ENCODE peak calls at places on chromosomes 6 and 20, in ten cellular contexts. L, U, V, T, A, X, P, J, C and W are unnamed samples.

GRCh38 chr6:99334526-99335127 is 14.8 kb downstream of the FAXC start:
- DNase-seq in L (peak), U (no peak), V (no peak), T (peak), A (no peak), X (no peak), P (no peak), J (no peak), C (no peak), W (peak)

GRCh38 chr6:25229671-25230321 is 49.4 kb upstream of the CARMIL1 start:
- DNase-seq in L (no peak), U (no peak), V (no peak), T (no peak), A (no peak), X (no peak), P (no peak), J (no peak), C (peak), W (no peak)

GRCh38 chr6:84663866-84664265 is 100.5 kb downstream of the TBX18 start:
- DNase-seq in L (no peak), U (no peak), V (no peak), T (no peak), A (no peak), X (no peak), P (no peak), J (no peak), C (no peak), W (no peak)

GRCh38 chr6:31356216-31356945 is 598 bp downstream of the HLA-B start:
- DNase-seq in L (peak), U (peak), V (peak), T (no peak), A (no peak), X (no peak), P (peak), J (peak), C (no peak), W (no peak)

GRCh38 chr6:42197574-42198362 is 3.0 kb upstream of the GUCA1B start:
- DNase-seq in L (no peak), U (no peak), V (no peak), T (peak), A (no peak), X (no peak), P (no peak), J (no peak), C (peak), W (no peak)

GRCh38 chr6:34146021-34146782 is at the start of gene GRM4:
- DNase-seq in L (no peak), U (peak), V (no peak), T (no peak), A (no peak), X (peak), P (no peak), J (no peak), C (no peak), W (no peak)

GRCh38 chr20:9711872-9712271 is 127.0 kb downstream of the PAK5 start:
- DNase-seq in L (no peak), U (no peak), V (no peak), T (no peak), A (no peak), X (no peak), P (no peak), J (no peak), C (no peak), W (no peak)

GRCh38 chr6:159746759-159747158 is 15.1 kb upstream of the ACAT2 start:
- DNase-seq in L (no peak), U (no peak), V (no peak), T (no peak), A (no peak), X (no peak), P (no peak), J (no peak), C (no peak), W (no peak)

GRCh38 chr20:944774-945410 is 28.8 kb upstream of the ANGPT4 start:
- DNase-seq in L (no peak), U (no peak), V (no peak), T (no peak), A (no peak), X (no peak), P (no peak), J (no peak), C (no peak), W (no peak)

GRCh38 chr20:50295762-50296449 is 105.3 kb downstream of the CEBPB start:
- DNase-seq in L (no peak), U (no peak), V (no peak), T (no peak), A (no peak), X (no peak), P (peak), J (peak), C (no peak), W (no peak)

GRCh38 chr6:84135291-84135690 is 92.2 kb downstream of the CEP162 start:
- DNase-seq in L (no peak), U (no peak), V (no peak), T (no peak), A (no peak), X (no peak), P (no peak), J (no peak), C (no peak), W (no peak)

GRCh38 chr6:36959555-36960250 is 5.2 kb downstream of the PI16 start:
- DNase-seq in L (no peak), U (no peak), V (no peak), T (no peak), A (no peak), X (no peak), P (no peak), J (no peak), C (no peak), W (no peak)

GRCh38 chr6:159969921-159970320 is 1.0 kb downstream of the IGF2R start:
- DNase-seq in L (peak), U (peak), V (peak), T (peak), A (no peak), X (no peak), P (peak), J (peak), C (no peak), W (no peak)

GRCh38 chr6:140850438-140850837 is 1282.3 kb upstream of the GJE1 start:
- DNase-seq in L (no peak), U (no peak), V (no peak), T (no peak), A (no peak), X (no peak), P (no peak), J (no peak), C (peak), W (no peak)

GRCh38 chr6:152648090-152648489 is 10.9 kb upstream of the SYNE1 start:
- DNase-seq in L (no peak), U (no peak), V (no peak), T (no peak), A (no peak), X (no peak), P (no peak), J (no peak), C (peak), W (no peak)

GRCh38 chr6:150091466-150091865 is 22.5 kb upstream of the ULBP3 start:
- DNase-seq in L (no peak), U (no peak), V (no peak), T (no peak), A (no peak), X (no peak), P (no peak), J (no peak), C (no peak), W (no peak)

GRCh38 chr6:29872791-29873190 is 45.2 kb downstream of the HLA-G start:
- DNase-seq in L (no peak), U (no peak), V (no peak), T (no peak), A (no peak), X (no peak), P (no peak), J (no peak), C (no peak), W (no peak)

GRCh38 chr20:58993332-58994248 is 12.5 kb downstream of the NELFCD start:
- DNase-seq in L (no peak), U (no peak), V (no peak), T (no peak), A (no peak), X (peak), P (no peak), J (no peak), C (no peak), W (no peak)

GRCh38 chr6:71394001-71394432 is 105.4 kb downstream of the OGFRL1 start:
- DNase-seq in L (no peak), U (no peak), V (no peak), T (no peak), A (no peak), X (no peak), P (no peak), J (no peak), C (no peak), W (no peak)

GRCh38 chr6:71392286-71392685 is 103.7 kb downstream of the OGFRL1 start:
- DNase-seq in L (no peak), U (no peak), V (no peak), T (no peak), A (no peak), X (no peak), P (no peak), J (no peak), C (no peak), W (no peak)

GRCh38 chr6:71395731-71396409 is 107.3 kb downstream of the OGFRL1 start:
- DNase-seq in L (no peak), U (no peak), V (no peak), T (no peak), A (no peak), X (no peak), P (no peak), J (no peak), C (no peak), W (no peak)

GRCh38 chr6:71391126-71391525 is 102.5 kb downstream of the OGFRL1 start:
- DNase-seq in L (no peak), U (no peak), V (no peak), T (no peak), A (no peak), X (no peak), P (no peak), J (no peak), C (no peak), W (no peak)

GRCh38 chr6:71393471-71393870 is 104.9 kb downstream of the OGFRL1 start:
- DNase-seq in L (no peak), U (no peak), V (no peak), T (no peak), A (no peak), X (no peak), P (no peak), J (no peak), C (no peak), W (no peak)
- TF ChIP-seq CTCF in L (no peak), U (no peak), V (no peak), T (no peak), A (no peak), X (no peak), P (no peak), J (no peak), C (no peak), W (no peak)

GRCh38 chr6:109349419-109349987 is 32.8 kb downstream of the CD164 start:
- DNase-seq in L (no peak), U (no peak), V (no peak), T (peak), A (no peak), X (no peak), P (no peak), J (peak), C (peak), W (no peak)

GRCh38 chr6:109348246-109348645 is 34.0 kb downstream of the CD164 start:
- DNase-seq in L (no peak), U (no peak), V (no peak), T (no peak), A (no peak), X (no peak), P (peak), J (no peak), C (no peak), W (no peak)

GRCh38 chr6:109347779-109348178 is 34.5 kb downstream of the CD164 start:
- DNase-seq in L (no peak), U (no peak), V (no peak), T (no peak), A (no peak), X (no peak), P (no peak), J (peak), C (no peak), W (no peak)

GRCh38 chr6:109356237-109356636 is 26.0 kb downstream of the CD164 start:
- DNase-seq in L (no peak), U (no peak), V (no peak), T (no peak), A (no peak), X (no peak), P (no peak), J (no peak), C (no peak), W (no peak)

GRCh38 chr6:109351231-109352132 is 30.8 kb downstream of the CD164 start:
- DNase-seq in L (no peak), U (no peak), V (no peak), T (no peak), A (no peak), X (no peak), P (no peak), J (no peak), C (no peak), W (no peak)
- TF ChIP-seq CTCF in L (no peak), U (no peak), V (no peak), T (no peak), A (no peak), X (no peak), P (no peak), J (no peak), C (no peak), W (no peak)

DNA sequence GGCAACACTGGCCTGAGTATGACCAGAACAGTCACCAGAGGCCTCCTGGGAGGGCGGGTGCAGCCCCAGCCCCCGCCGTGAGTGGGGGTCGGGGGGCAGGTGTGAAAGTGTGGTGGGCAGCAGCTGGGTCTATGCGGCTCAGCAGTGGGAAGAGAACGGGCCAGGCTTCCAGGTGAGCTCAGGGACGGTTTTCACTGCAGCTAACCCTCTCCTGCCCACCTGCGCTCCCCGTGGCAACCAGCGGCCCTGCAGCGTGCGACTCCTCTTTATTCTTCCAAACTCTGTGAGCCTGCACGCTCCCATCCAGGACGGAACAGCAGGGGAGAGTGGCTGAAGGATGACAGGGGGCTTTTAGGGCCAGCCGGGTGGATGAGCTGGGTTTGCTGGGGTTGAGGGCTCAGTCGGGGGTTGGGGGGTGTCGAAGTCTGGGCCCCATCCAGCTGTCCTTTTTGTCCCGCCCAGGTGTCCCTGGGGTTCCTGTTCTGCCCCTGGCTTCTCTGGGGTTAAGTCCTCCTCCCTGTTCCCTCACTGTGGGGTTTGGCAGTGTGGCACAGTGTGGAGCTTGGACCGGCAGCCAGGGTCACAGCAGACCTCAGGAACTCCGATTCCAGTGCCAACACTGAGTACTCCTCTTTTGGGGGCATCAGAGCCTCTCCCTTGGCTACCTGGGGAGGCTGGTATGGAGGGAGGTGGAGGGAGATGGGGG is 859 bp upstream of the BIRC7 start:
- DNase-seq in L (peak), U (no peak), V (peak), T (peak), A (no peak), X (no peak), P (no peak), J (no peak), C (no peak), W (no peak)
- TF ChIP-seq CTCF in L (peak), U (peak), V (peak), T (peak), A (no peak), X (peak), P (no peak), J (no peak), C (peak), W (peak)

GRCh38 chr20:40710608-40711007 is 21.6 kb upstream of the MAFB start:
- DNase-seq in L (no peak), U (no peak), V (no peak), T (no peak), A (no peak), X (peak), P (no peak), J (no peak), C (no peak), W (no peak)

GRCh38 chr20:40704828-40705227 is 15.8 kb upstream of the MAFB start:
- DNase-seq in L (no peak), U (no peak), V (no peak), T (no peak), A (no peak), X (peak), P (no peak), J (no peak), C (no peak), W (no peak)

GRCh38 chr20:40703981-40704530 is 15.0 kb upstream of the MAFB start:
- DNase-seq in L (no peak), U (no peak), V (peak), T (no peak), A (no peak), X (peak), P (no peak), J (no peak), C (no peak), W (no peak)

GRCh38 chr20:40705413-40705812 is 16.4 kb upstream of the MAFB start:
- DNase-seq in L (no peak), U (no peak), V (no peak), T (no peak), A (no peak), X (peak), P (no peak), J (no peak), C (no peak), W (no peak)

DNA sequence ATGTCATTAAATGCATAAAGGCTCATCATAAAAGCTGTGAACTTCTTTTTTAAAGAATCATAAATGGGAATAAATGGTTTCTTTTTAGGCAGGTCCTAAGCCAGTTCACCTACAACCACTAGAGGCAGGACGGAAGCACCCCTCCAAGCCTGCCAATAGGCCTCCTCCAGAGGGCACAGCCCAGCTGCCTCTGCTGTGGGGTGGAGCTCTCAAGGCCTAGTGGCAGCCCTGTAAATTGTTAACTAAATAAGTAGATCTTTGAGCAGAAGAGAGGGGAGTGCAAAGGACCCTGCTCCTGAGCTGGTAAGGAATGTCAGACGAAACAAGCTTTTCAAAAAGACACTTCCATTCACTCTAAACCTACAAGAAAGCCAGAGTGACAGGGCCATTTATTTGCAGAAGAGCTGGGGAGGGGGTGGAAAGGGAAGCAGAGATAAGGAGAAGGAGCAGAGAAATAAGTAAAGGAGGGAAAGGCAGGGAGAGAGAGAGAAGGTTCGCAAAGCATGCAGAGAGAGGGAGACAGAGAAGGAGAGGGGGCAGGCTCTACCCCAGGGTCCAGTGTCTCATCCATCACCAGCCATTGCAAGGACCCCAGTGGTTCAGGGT is 18.0 kb upstream of the MAFB start:
- DNase-seq in L (no peak), U (no peak), V (peak), T (no peak), A (no peak), X (peak), P (no peak), J (no peak), C (no peak), W (no peak)
- TF ChIP-seq CTCF in L (peak), U (peak), V (peak), T (no peak), A (no peak), X (peak), P (no peak), J (no peak), C (no peak), W (no peak)

DNA sequence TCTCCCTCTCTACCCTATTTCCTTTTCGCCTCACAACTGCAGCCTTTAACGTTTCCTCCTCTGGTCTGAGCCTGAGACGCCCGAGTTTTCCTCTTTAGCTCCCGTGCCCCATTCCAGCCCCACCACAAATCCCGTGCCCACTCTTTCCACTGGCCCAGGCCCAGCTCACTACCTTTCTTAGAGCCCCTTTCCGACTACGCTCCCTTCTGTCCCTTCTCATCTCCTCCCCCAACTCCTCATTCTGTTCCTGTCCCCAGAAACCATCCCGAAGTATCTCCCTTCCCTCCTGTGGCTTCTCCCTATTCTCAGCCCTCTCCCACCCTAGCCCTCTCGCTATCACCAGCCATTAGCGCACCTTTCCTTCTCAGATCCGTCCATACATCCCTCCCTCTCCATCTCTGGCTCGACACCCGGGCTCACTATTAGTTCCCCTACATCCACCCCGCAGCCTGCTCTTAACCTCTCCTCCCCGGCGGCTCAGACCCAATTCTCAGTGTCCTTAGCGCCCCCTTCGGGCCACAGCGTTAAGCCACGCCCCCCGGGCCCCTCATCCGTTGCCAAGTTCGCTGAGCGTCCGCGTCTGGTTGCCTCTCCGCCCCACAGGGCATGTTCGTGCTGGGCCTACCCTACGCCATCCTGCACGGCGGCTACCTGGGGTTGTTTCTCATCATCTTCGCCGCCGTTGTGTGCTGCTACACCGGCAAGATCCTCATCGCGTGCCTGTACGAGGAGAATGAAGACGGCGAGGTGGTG is 2.7 kb downstream of the SLC32A1 start:
- DNase-seq in L (peak), U (no peak), V (peak), T (no peak), A (no peak), X (peak), P (no peak), J (no peak), C (no peak), W (no peak)
- TF ChIP-seq CTCF in L (peak), U (no peak), V (peak), T (no peak), A (no peak), X (peak), P (no peak), J (no peak), C (peak), W (peak)

DNA sequence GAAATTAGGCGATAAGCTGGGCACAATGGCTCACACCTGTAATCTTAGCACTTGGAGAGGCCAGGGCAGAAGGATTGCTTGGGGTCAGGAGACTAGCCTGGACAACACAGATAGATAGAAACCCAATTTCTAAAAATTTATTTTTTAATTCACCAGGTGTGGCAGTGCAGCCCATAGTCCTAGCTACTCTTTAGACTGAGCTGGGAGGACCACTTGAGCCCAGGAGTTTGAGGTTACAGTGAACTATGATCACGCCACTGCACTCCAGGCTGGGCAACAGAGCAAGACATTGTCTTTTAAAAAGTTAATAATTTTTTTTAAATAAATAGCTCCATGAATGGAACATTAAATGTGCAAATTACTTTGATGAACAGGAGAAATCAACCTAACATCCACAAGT is 8.2 kb downstream of the ZNF318 start:
- DNase-seq in L (no peak), U (no peak), V (no peak), T (no peak), A (no peak), X (no peak), P (no peak), J (no peak), C (no peak), W (no peak)
- TF ChIP-seq CTCF in L (no peak), U (no peak), V (no peak), T (no peak), A (no peak), X (peak), P (no peak), J (no peak), C (no peak), W (no peak)